ENCODE peak calls at places on chromosomes 6 and 20, in ten cellular contexts. H is nephron progenitor cell; D is cardiac fibroblast; O is breast epithelium; W is BJ; T is foreskin fibroblast; K is endothelial cell; E is activated CD8-positive, alpha-beta T cell treated with anti-CD3 and anti-CD28 coated beads for 36 hours; G is AG04450; J is progenitor cell of endocrine pancreas. I is an unnamed sample.

GRCh38 chr6:85063611-85064010 is 299.2 kb upstream of the TBX18 start:
- DNase-seq in E (no peak), O (no peak), G (no peak), W (no peak), H (no peak), J (no peak), K (no peak), D (no peak), T (no peak), I (no peak)

GRCh38 chr6:139846538-139847321 is 472.3 kb upstream of the CITED2 start:
- DNase-seq in J (no peak), W (no peak), O (no peak), K (no peak), D (no peak), G (no peak), H (peak; percentile 16), E (no peak), T (no peak), I (no peak)

GRCh38 chr6:3226422-3227362 is 761 bp downstream of the TUBB2B start:
- DNase-seq in E (peak; percentile 41), H (peak; percentile 68), W (no peak), D (peak; percentile 8), J (peak; percentile 46), K (peak; percentile 51), O (no peak), G (no peak), T (no peak), I (peak; percentile 42)

GRCh38 chr6:71724456-71725180 is 161.7 kb upstream of the RIMS1 start:
- DNase-seq in E (no peak), K (no peak), D (no peak), W (no peak), T (no peak), H (no peak), J (no peak), G (no peak), O (no peak), I (no peak)

GRCh38 chr6:158766621-158767435 is 52.3 kb downstream of the EZR start:
- DNase-seq in E (no peak), W (no peak), H (no peak), O (no peak), T (no peak), K (no peak), D (no peak), G (no peak), J (no peak), I (no peak)

GRCh38 chr6:38973178-38974057 is 75.2 kb upstream of the GLP1R start:
- DNase-seq in E (peak; percentile 51), T (peak; percentile 35), W (peak; percentile 18), G (peak; percentile 38), D (peak; percentile 76), K (peak; percentile 38), O (no peak), H (no peak), J (no peak), I (no peak)

GRCh38 chr6:149202100-149202499 is 115.4 kb upstream of the TAB2 start:
- DNase-seq in K (no peak), J (no peak), W (no peak), G (no peak), O (no peak), E (no peak), H (no peak), T (no peak), D (no peak), I (no peak)

GRCh38 chr6:34529665-34530327 is 26.3 kb downstream of the SPDEF start:
- DNase-seq in T (no peak), G (no peak), H (no peak), O (no peak), D (peak; percentile 26), W (no peak), J (no peak), E (no peak), K (no peak), I (no peak)

GRCh38 chr6:1841131-1841530 is 231.4 kb downstream of the FOXC1 start:
- DNase-seq in E (no peak), T (no peak), K (no peak), D (peak; percentile 8), O (no peak), J (no peak), H (no peak), W (no peak), G (no peak), I (no peak)

GRCh38 chr6:168506460-168506859 is 65.5 kb downstream of the SMOC2 start:
- DNase-seq in G (no peak), O (no peak), E (no peak), D (no peak), J (no peak), H (no peak), T (no peak), K (no peak), W (no peak), I (no peak)

GRCh38 chr6:27892596-27893058 is 19.6 kb downstream of the OR2B2 start:
- DNase-seq in D (no peak), T (no peak), K (no peak), H (no peak), E (no peak), O (no peak), W (no peak), G (no peak), J (no peak), I (peak; percentile 76)

GRCh38 chr6:110232456-110232855 is 52.2 kb downstream of the CDC40 start:
- DNase-seq in W (peak; percentile 76), T (peak; percentile 26), D (peak; percentile 59), H (no peak), E (no peak), G (peak; percentile 20), O (no peak), J (no peak), K (no peak), I (no peak)

GRCh38 chr20:3640259-3640658 is 22.9 kb downstream of the GFRA4 start:
- DNase-seq in D (no peak), W (no peak), G (no peak), H (no peak), K (no peak), J (no peak), E (no peak), T (no peak), O (no peak), I (no peak)

GRCh38 chr6:104685871-104686549 is 173.7 kb downstream of the HACE1 start:
- DNase-seq in G (no peak), O (no peak), J (no peak), W (no peak), K (no peak), D (no peak), E (no peak), H (no peak), T (no peak), I (no peak)

GRCh38 chr6:104684911-104685415 is 174.8 kb downstream of the HACE1 start:
- DNase-seq in E (no peak), H (no peak), O (no peak), T (no peak), D (no peak), W (no peak), K (no peak), J (no peak), G (no peak), I (no peak)

GRCh38 chr6:104688283-104688969 is 171.3 kb downstream of the HACE1 start:
- DNase-seq in J (no peak), O (no peak), H (no peak), W (no peak), D (no peak), G (no peak), E (no peak), K (no peak), T (no peak), I (no peak)

GRCh38 chr6:104689551-104690205 is 170.0 kb downstream of the HACE1 start:
- DNase-seq in W (no peak), J (no peak), D (peak; percentile 57), K (no peak), E (no peak), H (no peak), T (peak; percentile 68), G (no peak), O (no peak), I (no peak)

DNA sequence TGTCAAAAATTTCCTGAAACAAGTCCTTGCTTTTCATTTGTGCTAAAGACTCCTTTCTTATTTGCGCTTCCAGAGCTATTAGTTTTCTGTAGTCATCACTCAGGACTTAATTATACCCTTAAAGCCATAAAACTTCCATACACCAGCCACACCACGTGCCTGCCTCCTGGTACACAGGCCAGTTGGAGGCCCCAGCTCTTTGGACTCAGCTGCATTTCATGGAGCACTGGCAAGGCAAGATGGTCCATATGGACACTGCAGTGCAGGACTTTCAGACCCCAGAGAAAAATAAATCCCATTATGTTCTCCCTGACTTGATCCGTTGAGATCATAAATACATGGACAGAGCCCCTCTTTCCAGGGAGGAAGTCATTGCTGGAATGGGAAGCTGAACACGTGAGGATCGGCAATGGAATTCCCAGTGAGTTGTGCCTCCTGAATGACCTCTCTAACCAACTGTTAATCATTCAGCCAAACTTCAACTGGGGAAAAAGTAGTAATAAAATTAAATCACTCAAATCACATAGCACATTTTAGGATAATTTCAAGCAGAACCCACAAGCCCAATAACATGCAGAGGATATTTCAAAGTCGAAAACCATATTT is 173.1 kb downstream of the HACE1 start:
- DNase-seq in H (no peak), K (no peak), D (no peak), W (no peak), E (no peak), T (no peak), O (no peak), G (no peak), J (no peak), I (no peak)
- TF ChIP-seq CTCF in H (no peak), K (no peak), D (no peak), W (no peak), E (no peak), T (no peak), O (no peak), G (no peak), J (no peak), I (no peak)

GRCh38 chr20:50928469-50928868 is 2.8 kb downstream of the ADNP start:
- DNase-seq in H (no peak), J (no peak), T (no peak), K (no peak), G (no peak), E (no peak), D (no peak), O (no peak), W (no peak), I (no peak)
- TF ChIP-seq CTCF in H (no peak), J (peak; percentile 28), T (no peak), K (peak; percentile 22), G (no peak), E (no peak), D (peak; percentile 16), O (peak; percentile 16), W (no peak), I (no peak)

GRCh38 chr20:14953736-14954135 is 616.3 kb upstream of the FLRT3 start:
- DNase-seq in H (no peak), J (no peak), K (no peak), O (no peak), G (no peak), E (no peak), D (no peak), W (no peak), T (no peak), I (no peak)
- TF ChIP-seq CTCF in H (no peak), J (no peak), K (no peak), O (no peak), G (no peak), E (no peak), D (no peak), W (no peak), T (no peak), I (no peak)

GRCh38 chr6:153001767-153002612 is 519 bp downstream of the MTRF1L start:
- DNase-seq in K (no peak), J (no peak), O (no peak), G (no peak), H (peak; percentile 34), T (no peak), E (peak; percentile 39), W (no peak), D (peak; percentile 22), I (no peak)
- TF ChIP-seq CTCF in K (no peak), J (no peak), O (no peak), G (no peak), H (no peak), T (no peak), E (no peak), W (no peak), D (no peak), I (no peak)

I was measured in activated B cell treated with CpG ODN at 0.5 μM for 24 hours.